ENCODE peak calls at places on chromosomes 16 and 17, in seven cellular contexts. G is tibial nerve, R is adrenal gland, T is HepG2, W is transverse colon, B is NB4, F is stomach. X is an unnamed sample.

GRCh38 chr17:9266031-9266680 is 244.8 kb downstream of the NTN1 start:
- DNase-seq in G (no peak), R (no peak), T (no peak), W (no peak), B (no peak), F (no peak), X (no peak)

GRCh38 chr16:85491798-85492616 is 121.1 kb upstream of the GSE1 start:
- DNase-seq in G (no peak), R (peak; percentile 86), T (peak; percentile 58), W (peak; percentile 52), B (no peak), F (peak; percentile 95), X (no peak)

GRCh38 chr17:65638221-65638940 is 76.9 kb upstream of the AXIN2 start:
- DNase-seq in G (no peak), R (no peak), T (peak; percentile 53), W (no peak), B (no peak), F (peak; percentile 57), X (no peak)

GRCh38 chr17:64638552-64639198 is 23.4 kb downstream of the SMURF2 start:
- DNase-seq in G (no peak), R (no peak), T (no peak), W (no peak), B (peak; percentile 37), F (no peak), X (no peak)

GRCh38 chr16:57194512-57194911 is 8.4 kb downstream of the RSPRY1 start:
- DNase-seq in G (no peak), R (no peak), T (peak; percentile 96), W (no peak), B (no peak), F (no peak), X (no peak)

GRCh38 chr17:48732688-48733629 is 4.4 kb upstream of the HOXB13 start:
- DNase-seq in G (no peak), R (no peak), T (no peak), W (no peak), B (no peak), F (no peak), X (no peak)

GRCh38 chr17:42522798-42523278 is 13.2 kb upstream of the NAGLU start:
- DNase-seq in G (no peak), R (no peak), T (no peak), W (no peak), B (no peak), F (no peak), X (no peak)

GRCh38 chr16:30381351-30382041 is 865 bp downstream of the SEPTIN1 start:
- DNase-seq in G (no peak), R (no peak), T (no peak), W (no peak), B (peak; percentile 77), F (no peak), X (no peak)

GRCh38 chr17:1275962-1276736 is 3.3 kb upstream of the TRARG1 start:
- DNase-seq in G (peak; percentile 72), R (peak; percentile 61), T (peak; percentile 29), W (peak; percentile 71), B (peak; percentile 57), F (peak; percentile 73), X (no peak)

GRCh38 chr16:17162560-17162959 is 308.2 kb downstream of the XYLT1 start:
- DNase-seq in G (no peak), R (no peak), T (no peak), W (no peak), B (no peak), F (no peak), X (no peak)

GRCh38 chr17:61463068-61463980 is 11.1 kb downstream of the TBX4 start:
- DNase-seq in G (no peak), R (no peak), T (no peak), W (no peak), B (no peak), F (no peak), X (no peak)

GRCh38 chr17:17661834-17662233 is 19.4 kb upstream of the RAI1 start:
- DNase-seq in G (no peak), R (no peak), T (no peak), W (no peak), B (no peak), F (no peak), X (no peak)

GRCh38 chr17:42266918-42267766 is 9.0 kb downstream of the STAT5B start:
- DNase-seq in G (no peak), R (no peak), T (no peak), W (no peak), B (peak; percentile 65), F (no peak), X (no peak)

GRCh38 chr17:79986441-79987186 is 49.1 kb downstream of the TBC1D16 start:
- DNase-seq in G (no peak), R (peak; percentile 73), T (peak; percentile 94), W (no peak), B (no peak), F (no peak), X (no peak)

GRCh38 chr17:82794781-82795505 is 43.1 kb downstream of the TBCD start:
- DNase-seq in G (no peak), R (no peak), T (no peak), W (no peak), B (no peak), F (no peak), X (no peak)

DNA sequence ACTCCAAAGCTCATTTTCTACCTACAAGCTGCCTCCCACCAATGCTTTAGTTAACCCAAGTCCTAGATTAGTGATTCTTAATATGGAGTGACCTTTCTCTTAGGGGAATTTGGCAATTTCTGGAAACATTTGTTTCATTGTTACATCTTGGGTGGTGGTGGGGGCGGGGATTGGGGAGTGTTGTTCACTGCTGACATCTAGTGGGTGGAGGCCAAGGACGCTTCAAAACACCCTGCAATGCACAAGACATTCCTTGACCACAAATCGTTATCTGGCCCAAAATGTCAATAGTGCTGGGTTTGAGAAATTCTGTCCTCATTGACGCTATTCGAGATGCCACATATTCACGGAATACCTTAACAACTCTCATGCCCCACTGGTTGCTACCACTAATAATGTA is 282.9 kb downstream of the RBFOX1 start:
- DNase-seq in G (no peak), R (no peak), T (no peak), W (no peak), B (peak; percentile 11), F (no peak), X (no peak)
- TF ChIP-seq CTCF in G (no peak), R (no peak), T (peak; percentile 25), W (no peak), B (peak; percentile 16), F (no peak), X (no peak)

GRCh38 chr17:30249460-30249859 is 14.0 kb upstream of the SLC6A4 start:
- DNase-seq in G (no peak), R (no peak), T (no peak), W (no peak), B (no peak), F (no peak), X (no peak)

GRCh38 chr17:30244853-30245385 is 9.4 kb upstream of the SLC6A4 start:
- DNase-seq in G (no peak), R (no peak), T (no peak), W (no peak), B (no peak), F (no peak), X (no peak)

GRCh38 chr17:30246460-30246859 is 11.0 kb upstream of the SLC6A4 start:
- DNase-seq in G (no peak), R (no peak), T (no peak), W (no peak), B (no peak), F (no peak), X (no peak)

GRCh38 chr17:30251931-30252330 is 16.4 kb upstream of the SLC6A4 start:
- DNase-seq in G (no peak), R (no peak), T (no peak), W (no peak), B (no peak), F (no peak), X (no peak)

DNA sequence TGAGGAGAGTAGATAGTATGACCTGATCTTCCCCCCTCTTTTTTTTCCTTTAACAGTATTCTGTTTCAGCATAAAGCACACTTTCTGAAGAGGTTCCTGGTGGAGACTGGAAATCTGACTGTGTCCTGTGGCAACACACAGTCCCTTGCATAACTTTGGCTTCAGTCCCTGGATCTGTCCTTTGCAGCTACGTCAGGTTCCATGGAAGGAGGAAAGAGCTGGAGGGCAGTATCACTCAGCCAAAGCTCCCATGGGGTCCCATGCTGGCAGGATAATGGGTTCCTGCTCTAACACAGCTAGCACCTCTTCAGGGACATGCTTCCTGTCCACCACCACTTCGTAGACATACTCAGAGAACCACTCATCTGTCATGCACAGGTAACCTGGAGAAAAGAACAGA is 13.3 kb upstream of the SLC6A4 start:
- DNase-seq in G (no peak), R (no peak), T (no peak), W (no peak), B (no peak), F (no peak), X (no peak)
- H3K4me3 ChIP-seq in G (no peak overlapping the region), R (no peak overlapping the region), T (no peak overlapping the region), W (no peak overlapping the region), B (no peak overlapping the region), F (no peak overlapping the region), X (no peak overlapping the region)

GRCh38 chr16:2179107-2179501 is 17.3 kb downstream of the CASKIN1 start:
- DNase-seq in G (no peak), R (no peak), T (no peak), W (no peak), B (no peak), F (no peak), X (no peak)
- TF ChIP-seq POLR2A in G (no peak), R (no peak), T (no peak), W (no peak), B (no peak), F (no peak), X (no peak)

GRCh38 chr16:593807-594206 is 3.9 kb downstream of the RAB40C start:
- DNase-seq in G (no peak), R (no peak), T (no peak), W (no peak), B (no peak), F (no peak), X (no peak)

GRCh38 chr16:591892-592517 is 2.1 kb downstream of the RAB40C start:
- DNase-seq in G (no peak), R (no peak), T (no peak), W (no peak), B (no peak), F (no peak), X (no peak)

GRCh38 chr16:593406-593805 is 3.5 kb downstream of the RAB40C start:
- DNase-seq in G (no peak), R (no peak), T (no peak), W (peak; percentile 73), B (no peak), F (peak; percentile 83), X (no peak)

GRCh38 chr16:590875-591200 is 972 bp downstream of the RAB40C start:
- DNase-seq in G (no peak), R (no peak), T (no peak), W (no peak), B (no peak), F (no peak), X (no peak)

DNA sequence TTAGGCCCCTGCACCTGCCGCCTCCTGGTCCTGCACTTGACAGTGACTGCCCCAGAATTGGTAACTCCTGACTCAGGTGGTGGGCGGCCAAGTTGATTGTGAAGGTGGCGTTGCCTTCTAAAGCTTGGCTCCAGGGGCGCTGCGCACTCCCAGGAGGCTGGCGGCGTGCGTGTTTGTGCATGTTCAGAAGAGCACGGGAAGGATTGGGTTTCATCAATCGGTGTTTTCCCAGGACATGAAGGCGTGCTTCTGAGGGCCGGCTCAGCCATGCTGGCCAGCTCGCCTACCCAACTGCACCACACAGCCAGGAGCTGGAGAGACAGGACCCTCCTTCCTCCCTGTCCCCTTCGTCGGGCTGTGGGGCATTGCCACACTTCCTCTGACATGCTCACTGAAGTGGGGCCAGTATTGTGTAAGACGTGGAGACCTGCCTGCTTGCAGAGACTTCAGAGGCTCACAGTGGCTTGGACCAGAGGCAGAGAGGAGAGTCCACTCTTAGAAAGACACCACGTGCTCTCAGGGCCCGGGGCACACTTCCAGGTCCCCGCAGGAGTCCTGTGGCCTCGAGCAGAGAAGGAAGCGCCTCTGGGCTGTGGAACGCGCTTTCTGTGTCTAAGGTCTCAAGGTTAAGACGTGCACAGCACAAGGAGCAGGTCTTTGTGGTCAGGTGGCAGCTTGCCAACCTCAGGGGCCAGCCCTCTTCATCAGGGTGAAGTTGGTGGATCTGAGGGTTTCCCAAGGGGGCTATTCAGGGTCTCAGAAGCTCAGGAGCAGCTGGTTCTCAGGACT is 2.8 kb downstream of the RAB40C start:
- DNase-seq in G (peak; percentile 50), R (no peak), T (peak; percentile 51), W (peak; percentile 56), B (peak; percentile 96), F (peak; percentile 73), X (no peak)
- TF ChIP-seq CTCF in G (no peak), R (no peak), T (no peak), W (no peak), B (peak; percentile 29), F (no peak), X (peak; percentile 39)

X was measured in esophagus squamous epithelium.